ENCODE peak calls at places on chromosomes 13 and 19, in four cellular contexts. E is HepG2, C is WTC11, U is H1. N is an unnamed sample.

GRCh38 chr13:66036024-66036614 is 1194.0 kb downstream of the PCDH9 start:
- DNase-seq in E (no peak), C (no peak), U (no peak), N (peak)

GRCh38 chr19:41554902-41555301 is 21.1 kb upstream of the CEACAM21 start:
- DNase-seq in E (no peak), C (no peak), U (no peak), N (no peak)

GRCh38 chr19:52451241-52451640 is 2.1 kb upstream of the ZNF578 start:
- DNase-seq in E (no peak), C (no peak), U (no peak), N (no peak)

GRCh38 chr19:7534531-7534980 is 961 bp upstream of the PNPLA6 start:
- DNase-seq in E (peak), C (peak), U (peak), N (peak)

GRCh38 chr13:44331912-44332840 is 41.4 kb upstream of the SERP2 start:
- DNase-seq in E (no peak), C (no peak), U (no peak), N (no peak)

GRCh38 chr13:65597839-65598818 is 1632.0 kb downstream of the PCDH9 start:
- DNase-seq in E (no peak), C (no peak), U (no peak), N (no peak)

GRCh38 chr13:30107536-30108136 is 199.7 kb downstream of the KATNAL1 start:
- DNase-seq in E (no peak), C (no peak), U (no peak), N (no peak)

GRCh38 chr19:50779504-50780457 is 9.5 kb downstream of the GPR32 start:
- DNase-seq in E (no peak), C (no peak), U (no peak), N (no peak)

GRCh38 chr19:35670686-35671085 is 4.4 kb downstream of the UPK1A start:
- DNase-seq in E (no peak), C (no peak), U (no peak), N (no peak)

GRCh38 chr13:44703371-44703770 is 127.2 kb upstream of the TSC22D1 start:
- DNase-seq in E (no peak), C (no peak), U (no peak), N (no peak)

GRCh38 chr13:81001828-81002385 is 661.0 kb upstream of the SPRY2 start:
- DNase-seq in E (no peak), C (no peak), U (no peak), N (no peak)

GRCh38 chr13:31050486-31051400 is 111.0 kb downstream of the HSPH1 start:
- DNase-seq in E (no peak), C (no peak), U (no peak), N (no peak)

GRCh38 chr13:31250435-31250834 is 50.7 kb downstream of the B3GLCT start:
- DNase-seq in E (no peak), C (no peak), U (no peak), N (no peak)

GRCh38 chr19:13478576-13478975 is 27.7 kb downstream of the CACNA1A start:
- DNase-seq in E (no peak), C (no peak), U (no peak), N (no peak)

GRCh38 chr13:33017410-33017929 is 1.2 kb downstream of the KL start:
- DNase-seq in E (peak), C (peak), U (no peak), N (peak)

GRCh38 chr13:24013189-24013588 is 115.9 kb upstream of the C1QTNF9B start:
- DNase-seq in E (no peak), C (no peak), U (no peak), N (no peak)

GRCh38 chr19:5054551-5055456 is 85.9 kb downstream of the KDM4B start:
- DNase-seq in E (no peak), C (no peak), U (no peak), N (no peak)

GRCh38 chr13:28392428-28392827 is 102.5 kb downstream of the FLT1 start:
- DNase-seq in E (no peak), C (no peak), U (no peak), N (no peak)

GRCh38 chr19:6047741-6048231 is 62.5 kb downstream of the RFX2 start:
- DNase-seq in E (peak), C (peak), U (peak), N (peak)

GRCh38 chr13:70856706-70857105 is 748.5 kb upstream of the KLHL1 start:
- DNase-seq in E (no peak), C (no peak), U (no peak), N (no peak)

GRCh38 chr13:19172647-19173030 is 9.0 kb downstream of the TUBA3C start:
- DNase-seq in E (no peak), C (no peak), U (no peak), N (no peak)

GRCh38 chr13:28584873-28585317 is 74.0 kb upstream of the POMP start:
- DNase-seq in E (no peak), C (no peak), U (no peak), N (no peak)

GRCh38 chr13:45728759-45729158 is 26.6 kb downstream of the CBY2 start:
- DNase-seq in E (peak), C (peak), U (peak), N (peak)

GRCh38 chr13:106493569-106493968 is 41.9 kb downstream of the EFNB2 start:
- DNase-seq in E (no peak), C (no peak), U (no peak), N (no peak)
- TF ChIP-seq CREB1 in E (no peak), C (no peak), U (no peak), N (no peak)

GRCh38 chr13:112782433-112783010 is 92.7 kb downstream of the ATP11A start:
- DNase-seq in E (no peak), C (no peak), U (peak), N (no peak)

GRCh38 chr13:112781287-112781686 is 91.4 kb downstream of the ATP11A start:
- DNase-seq in E (no peak), C (no peak), U (peak), N (no peak)

GRCh38 chr13:112777637-112778406 is 88.0 kb downstream of the ATP11A start:
- DNase-seq in E (no peak), C (peak), U (peak), N (no peak)

GRCh38 chr13:112781881-112782361 is 92.1 kb downstream of the ATP11A start:
- DNase-seq in E (no peak), C (no peak), U (peak), N (no peak)

GRCh38 chr13:112779856-112780604 is 90.2 kb downstream of the ATP11A start:
- DNase-seq in E (no peak), C (peak), U (no peak), N (no peak)
- TF ChIP-seq CREB1 in E (no peak), C (no peak), U (no peak), N (no peak)

GRCh38 chr13:88717946-88718345 is 1046.8 kb downstream of the SLITRK5 start:
- DNase-seq in E (no peak), C (no peak), U (no peak), N (peak)
- TF ChIP-seq CREB1 in E (no peak), C (no peak), U (no peak), N (no peak)

GRCh38 chr19:18867199-18867598 is 28.8 kb downstream of the CERS1 start:
- DNase-seq in E (no peak), C (no peak), U (no peak), N (no peak)

GRCh38 chr19:18867751-18868150 is 28.2 kb downstream of the CERS1 start:
- DNase-seq in E (no peak), C (no peak), U (no peak), N (no peak)

GRCh38 chr19:18865106-18865972 is 30.6 kb downstream of the CERS1 start:
- DNase-seq in E (no peak), C (no peak), U (no peak), N (no peak)

GRCh38 chr19:18866800-18867123 is 29.2 kb downstream of the CERS1 start:
- DNase-seq in E (no peak), C (no peak), U (no peak), N (no peak)

DNA sequence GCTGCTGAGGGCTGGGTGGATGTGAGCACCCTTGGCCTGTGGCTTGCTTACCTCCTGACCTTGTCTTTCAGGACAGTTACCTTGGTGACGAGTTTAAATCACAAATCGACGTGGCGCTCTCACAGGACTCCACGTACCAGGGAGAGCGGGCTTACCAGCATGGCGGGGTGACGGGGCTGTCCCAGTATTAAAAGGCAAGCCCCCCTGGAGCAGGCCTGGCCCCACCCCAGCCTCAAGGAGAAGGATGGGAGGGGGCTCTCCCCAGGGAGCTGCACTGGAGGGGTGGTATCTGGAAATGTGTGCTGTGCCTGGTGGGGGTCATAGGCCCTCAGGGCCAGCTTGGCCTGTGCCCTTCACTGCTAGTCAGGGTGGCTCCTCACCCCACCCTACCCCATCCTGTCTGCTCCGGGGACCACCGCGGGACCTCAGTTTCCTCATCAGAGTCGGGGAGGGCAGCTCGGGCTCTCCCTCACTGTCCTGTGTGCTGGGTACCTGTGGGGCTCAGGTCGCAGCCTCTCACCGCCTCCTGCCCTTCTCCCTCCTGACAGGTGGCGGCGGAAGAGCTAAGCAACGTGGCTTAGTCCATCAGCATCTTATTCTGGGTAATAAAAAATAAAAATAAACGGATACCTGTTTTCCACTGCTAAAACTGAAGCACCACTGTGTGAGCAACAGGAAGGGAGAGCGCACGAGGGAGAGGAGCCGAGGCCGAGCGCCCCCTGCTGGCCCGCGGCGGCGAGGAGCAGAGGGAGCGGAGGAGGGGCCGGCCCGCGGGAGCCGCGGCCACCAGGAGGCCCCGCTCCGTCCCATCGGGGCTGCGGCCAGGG is 29.8 kb downstream of the CERS1 start:
- DNase-seq in E (peak), C (peak), U (peak), N (peak)
- TF ChIP-seq CREB1 in E (no peak), C (no peak), U (no peak), N (no peak)

N was measured in GM23338.